ENCODE peak calls at places on chromosomes 4 and X, in four cellular contexts. O is GM12878, R is K562, T is H1. D is an unnamed sample.
A peak's percentile ranks its signal among the peaks of the same experiment; 100 is the strongest.

GRCh38 chrX:107646736-107647135 is 18.4 kb downstream of the PRPS1 start:
- DNase-seq in T (no peak), O (no peak), R (no peak), D (no peak)

GRCh38 chrX:107629533-107629909 is 1.2 kb downstream of the PRPS1 start:
- DNase-seq in T (no peak), O (no peak), R (peak; percentile 27), D (peak; percentile 6)

GRCh38 chrX:45258741-45259402 is 58.2 kb upstream of the DIPK2B start:
- DNase-seq in T (no peak), O (no peak), R (no peak), D (no peak)

GRCh38 chr4:142846729-142847606 is 867 bp upstream of the INPP4B start:
- DNase-seq in T (peak; percentile 70), R (no peak), O (no peak), D (peak; percentile 10)

GRCh38 chr4:76035146-76035545 is 724 bp downstream of the CXCL11 start:
- DNase-seq in O (no peak), T (no peak), R (no peak), D (no peak)

GRCh38 chr4:20265726-20266125 is 14.0 kb downstream of the SLIT2 start:
- DNase-seq in O (no peak), R (no peak), T (no peak), D (no peak)

GRCh38 chr4:81723927-81724587 is 252.3 kb upstream of the RASGEF1B start:
- DNase-seq in R (no peak), T (no peak), O (no peak), D (no peak)

GRCh38 chr4:37882665-37883296 is 8.1 kb upstream of the TBC1D1 start:
- DNase-seq in R (no peak), T (no peak), O (no peak), D (no peak)

GRCh38 chr4:26803462-26803861 is 57.2 kb upstream of the STIM2 start:
- DNase-seq in O (no peak), T (no peak), R (no peak), D (no peak)

GRCh38 chr4:174069848-174070330 is 213.6 kb downstream of the FBXO8 start:
- DNase-seq in O (no peak), T (no peak), R (no peak), D (no peak)

GRCh38 chrX:17377047-17377692 is 2.2 kb downstream of the NHS start:
- DNase-seq in O (no peak), T (peak; percentile 48), R (no peak), D (no peak)

GRCh38 chr4:155071962-155072361 is 136.5 kb upstream of the NPY2R start:
- DNase-seq in T (no peak), R (no peak), O (no peak), D (no peak)

GRCh38 chr4:7753931-7754465 is 185.7 kb downstream of the AFAP1 start:
- DNase-seq in T (no peak), R (peak; percentile 22), O (no peak), D (no peak)

GRCh38 chrX:153460826-153461225 is 9.6 kb downstream of the HAUS7 start:
- DNase-seq in T (no peak), O (no peak), R (peak; percentile 53), D (peak; percentile 15)

GRCh38 chr4:101961144-101961543 is 170.6 kb downstream of the BANK1 start:
- DNase-seq in R (no peak), T (no peak), O (no peak), D (no peak)

GRCh38 chr4:54482529-54482961 is 175.2 kb upstream of the KIT start:
- DNase-seq in O (no peak), T (no peak), R (peak; percentile 31), D (no peak)

GRCh38 chr4:61500883-61501282 is 300.8 kb downstream of the ADGRL3 start:
- DNase-seq in O (no peak), T (no peak), R (no peak), D (no peak)

GRCh38 chr4:6441202-6441582 is 31.2 kb downstream of the PPP2R2C start:
- DNase-seq in O (no peak), T (no peak), R (no peak), D (no peak)

GRCh38 chr4:184959309-184959708 is 59.0 kb upstream of the HELT start:
- DNase-seq in T (no peak), R (no peak), O (no peak), D (no peak)

GRCh38 chr4:77818077-77818666 is 996 bp downstream of the CNOT6L start:
- DNase-seq in O (no peak), T (peak; percentile 53), R (peak; percentile 59), D (peak; percentile 85)

GRCh38 chr4:7124643-7125442 is 57.0 kb upstream of the GRPEL1 start:
- DNase-seq in T (no peak), O (no peak), R (no peak), D (peak; percentile 8)

GRCh38 chrX:114985967-114986592 is 31.3 kb downstream of the IL13RA2 start:
- DNase-seq in O (no peak), T (no peak), R (no peak), D (no peak)

GRCh38 chr4:121199742-121200561 is 35.8 kb upstream of the TNIP3 start:
- DNase-seq in T (no peak), O (peak; percentile 81), R (no peak), D (no peak)

GRCh38 chr4:145034727-145035211 is 63.2 kb downstream of the ANAPC10 start:
- DNase-seq in T (no peak), R (no peak), O (no peak), D (no peak)

GRCh38 chr4:138659041-138659565 is 356.5 kb upstream of the NOCT start:
- DNase-seq in T (no peak), R (no peak), O (no peak), D (no peak)

GRCh38 chrX:119218198-119218597 is 17.9 kb upstream of the PGRMC1 start:
- DNase-seq in T (no peak), R (no peak), O (no peak), D (no peak)

GRCh38 chrX:85024562-85024961 is 20.9 kb downstream of the APOOL start:
- DNase-seq in O (no peak), R (no peak), T (no peak), D (no peak)

GRCh38 chrX:56563231-56564116 is at the start of gene UBQLN2:
- DNase-seq in R (peak; percentile 72), T (peak; percentile 64), O (no peak), D (peak; percentile 30)

GRCh38 chrX:43866423-43866822 is 15.8 kb downstream of the MAOB start:
- DNase-seq in R (no peak), T (no peak), O (no peak), D (no peak)

GRCh38 chr4:5969336-5969735 is 48.9 kb downstream of the C4orf50 start:
- DNase-seq in T (no peak), O (no peak), R (no peak), D (no peak)

GRCh38 chrX:9530848-9531274 is 66.0 kb downstream of the TBL1X start:
- DNase-seq in R (peak; percentile 67), T (peak; percentile 53), O (no peak), D (peak; percentile 60)
- TF ChIP-seq HDAC6 in R (no peak), T (no peak), O (no peak), D (no peak)

GRCh38 chr4:42397256-42397634 is at the start of gene SHISA3:
- DNase-seq in O (no peak), R (no peak), T (peak; percentile 75), D (no peak)
- H2AFZ ChIP-seq in O (peak within 1 kb of the TSS; percentile 54), R (no peak within 1 kb of the TSS), T (peak within 1 kb of the TSS; percentile 47), D (no peak within 1 kb of the TSS)

GRCh38 chrX:31796624-31797023 is 724.8 kb upstream of the FTHL17 start:
- DNase-seq in R (no peak), O (no peak), T (no peak), D (no peak)
- H3K27ac ChIP-seq in R (no peak overlapping the region), O (no peak overlapping the region), T (no peak overlapping the region), D (no peak overlapping the region)

DNA sequence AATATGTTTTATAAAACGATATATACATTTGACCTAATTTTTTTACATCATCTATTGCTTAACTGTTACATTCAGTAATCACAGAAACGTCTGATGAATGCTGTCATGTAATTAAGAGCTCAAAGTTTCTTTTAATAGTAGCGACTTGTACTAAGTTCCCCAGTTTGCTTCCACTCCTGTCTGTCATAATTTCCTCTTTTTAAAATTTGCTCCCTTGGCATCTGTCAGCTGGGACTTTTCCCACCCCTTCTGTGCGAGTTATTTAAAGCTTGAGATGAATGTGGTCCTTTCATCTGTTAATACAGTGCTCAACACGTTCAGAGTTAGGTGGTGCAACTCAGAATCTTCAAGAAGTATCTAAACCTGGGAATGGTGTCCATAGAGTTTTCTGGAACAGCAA is 1.2 kb downstream of the RAP1GDS1 start:
- DNase-seq in R (no peak), T (no peak), O (no peak), D (no peak)
- TF ChIP-seq HDAC6 in R (no peak), T (no peak), O (no peak), D (no peak)

DNA sequence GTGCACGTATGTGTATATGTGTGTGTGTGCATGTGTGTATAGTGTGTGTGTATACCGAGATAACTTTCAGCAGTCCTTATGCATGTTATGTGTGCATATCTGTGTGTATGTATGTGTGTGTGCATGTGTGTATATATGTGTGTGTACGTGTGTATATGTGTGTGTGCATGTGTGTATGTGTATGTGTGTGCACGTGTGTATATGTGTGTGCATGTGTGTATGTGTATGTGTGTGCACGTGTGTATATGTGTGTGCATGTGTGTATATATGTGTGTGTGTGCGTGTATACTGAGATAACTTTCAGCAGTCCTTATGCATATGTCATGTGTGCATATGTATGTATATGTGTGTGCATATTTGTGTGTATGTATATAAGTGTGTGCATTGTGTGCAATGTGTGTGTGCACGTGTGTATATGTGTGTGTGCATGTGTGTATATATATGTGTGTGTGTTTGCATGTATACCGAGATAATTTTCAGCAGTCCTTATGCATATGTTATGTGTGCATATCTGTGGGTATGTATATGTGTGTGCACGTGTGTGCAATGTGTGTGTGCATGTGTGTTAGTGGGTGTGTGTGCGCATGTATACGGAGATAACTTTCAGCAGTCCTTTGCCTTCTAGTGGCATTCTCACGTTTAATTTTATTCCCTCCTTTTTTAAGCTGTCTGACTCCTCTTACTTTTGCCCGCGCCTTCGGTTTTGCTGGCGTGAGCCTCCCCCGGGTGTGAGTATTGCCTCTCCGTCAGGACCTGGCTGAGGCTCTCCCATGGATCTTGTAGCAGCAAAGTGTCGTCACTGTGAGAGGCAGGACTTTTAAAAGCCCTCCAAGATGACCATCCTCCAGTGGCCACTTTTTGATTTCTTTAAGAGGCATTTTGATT is 99.6 kb upstream of the SHOX start:
- DNase-seq in R (no peak), T (no peak), O (no peak), D (no peak)
- H2AFZ ChIP-seq in R (no peak overlapping the region), T (no peak overlapping the region), O (no peak overlapping the region), D (no peak overlapping the region)

DNA sequence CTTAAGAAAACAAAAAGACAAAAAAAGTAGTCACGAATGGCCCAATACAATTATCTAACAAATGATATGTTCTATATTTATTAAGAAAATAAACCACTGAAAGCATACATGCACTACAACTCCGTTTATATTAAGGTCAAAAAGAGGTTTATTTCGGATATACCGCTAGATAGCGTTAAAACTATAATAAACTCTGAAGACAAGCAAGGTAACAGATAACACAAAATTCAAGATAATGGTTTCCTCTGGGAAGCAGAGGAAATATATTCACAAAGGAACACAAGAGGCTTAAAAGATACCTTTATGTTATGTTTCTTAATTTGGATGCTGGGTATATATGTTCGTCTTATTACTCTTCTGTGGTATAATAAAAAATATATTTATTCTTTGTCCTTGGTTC is 4.7 kb upstream of the FAM200B start:
- DNase-seq in O (no peak), R (no peak), T (no peak), D (no peak)
- H3K27ac ChIP-seq in O (no peak overlapping the region), R (peak overlapping the region; percentile 62), T (no peak overlapping the region), D (peak overlapping the region; percentile 49)

GRCh38 chr4:55661398-55662056 is 25.4 kb upstream of the NMU start:
- DNase-seq in T (no peak), O (no peak), R (no peak), D (no peak)
- TF ChIP-seq HDAC6 in T (no peak), O (no peak), R (no peak), D (no peak)

GRCh38 chr4:65719635-65720034 is 49.3 kb upstream of the EPHA5 start:
- DNase-seq in R (no peak), O (no peak), T (no peak), D (no peak)
- H2AFZ ChIP-seq in R (no peak overlapping the region), O (no peak overlapping the region), T (no peak overlapping the region), D (no peak overlapping the region)